ENCODE peak calls at places on chromosomes 12 and 14, in four cellular contexts. One of them, this sample, is unnamed.

GRCh38 chr14:33914676-33915516 is 36.0 kb downstream of the EGLN3 start:
- DNase-seq in HepG2: no peak
- DNase-seq in K562: peak
- DNase-seq in H1: no peak
- DNase-seq in this sample: no peak

GRCh38 chr14:32478027-32478426 is 148.9 kb downstream of the AKAP6 start:
- DNase-seq in K562: no peak
- DNase-seq in HepG2: no peak
- DNase-seq in H1: no peak
- DNase-seq in this sample: no peak

GRCh38 chr14:70857499-70857895 is 48.2 kb upstream of the MAP3K9 start:
- DNase-seq in HepG2: no peak
- DNase-seq in K562: no peak
- DNase-seq in H1: no peak
- DNase-seq in this sample: no peak

GRCh38 chr14:58331111-58331510 is 32.8 kb downstream of the ARID4A start:
- DNase-seq in HepG2: peak
- DNase-seq in H1: no peak
- DNase-seq in K562: peak
- DNase-seq in this sample: peak

GRCh38 chr12:92927055-92927435 is 2.0 kb downstream of the EEA1 start:
- DNase-seq in HepG2: peak
- DNase-seq in H1: no peak
- DNase-seq in K562: no peak
- DNase-seq in this sample: peak

GRCh38 chr14:29810657-29811056 is 117.0 kb downstream of the PRKD1 start:
- DNase-seq in H1: no peak
- DNase-seq in K562: no peak
- DNase-seq in HepG2: no peak
- DNase-seq in this sample: no peak

GRCh38 chr12:85509081-85509856 is 229.2 kb downstream of the ALX1 start:
- DNase-seq in K562: no peak
- DNase-seq in H1: no peak
- DNase-seq in HepG2: no peak
- DNase-seq in this sample: no peak

GRCh38 chr14:100664841-100665425 is 61.8 kb upstream of the DLK1 start:
- DNase-seq in K562: no peak
- DNase-seq in HepG2: no peak
- DNase-seq in H1: no peak
- DNase-seq in this sample: no peak

GRCh38 chr12:76670776-76671175 is 93.1 kb upstream of the ZDHHC17 start:
- DNase-seq in H1: no peak
- DNase-seq in HepG2: no peak
- DNase-seq in K562: no peak
- DNase-seq in this sample: no peak

GRCh38 chr12:116385486-116386217 is 108.2 kb upstream of the MED13L start:
- DNase-seq in K562: peak
- DNase-seq in H1: no peak
- DNase-seq in HepG2: peak
- DNase-seq in this sample: no peak

GRCh38 chr14:93035917-93036651 is 79.6 kb downstream of the ITPK1 start:
- DNase-seq in K562: peak
- DNase-seq in H1: no peak
- DNase-seq in HepG2: peak
- DNase-seq in this sample: no peak

GRCh38 chr14:106080922-106081321 is 554.5 kb downstream of the TMEM121 start:
- DNase-seq in K562: no peak
- DNase-seq in HepG2: no peak
- DNase-seq in H1: no peak
- DNase-seq in this sample: no peak

GRCh38 chr14:75720828-75721227 is 59.8 kb downstream of the TTLL5 start:
- DNase-seq in H1: no peak
- DNase-seq in K562: no peak
- DNase-seq in HepG2: no peak
- DNase-seq in this sample: no peak

GRCh38 chr12:122322501-122322900 is 56.2 kb upstream of the VPS33A start:
- DNase-seq in K562: no peak
- DNase-seq in H1: no peak
- DNase-seq in HepG2: no peak
- DNase-seq in this sample: no peak

GRCh38 chr14:90520326-90520725 is 123.5 kb downstream of the CALM1 start:
- DNase-seq in H1: no peak
- DNase-seq in HepG2: no peak
- DNase-seq in K562: no peak
- DNase-seq in this sample: no peak

GRCh38 chr12:1369460-1369859 is 224.9 kb downstream of the FBXL14 start:
- DNase-seq in H1: no peak
- DNase-seq in HepG2: no peak
- DNase-seq in K562: no peak
- DNase-seq in this sample: no peak

GRCh38 chr12:96985515-96986362 is 78.7 kb downstream of the NEDD1 start:
- DNase-seq in H1: no peak
- DNase-seq in HepG2: no peak
- DNase-seq in K562: peak
- DNase-seq in this sample: no peak

GRCh38 chr14:104168603-104169002 is 30.2 kb downstream of the KIF26A start:
- DNase-seq in K562: no peak
- DNase-seq in HepG2: no peak
- DNase-seq in H1: no peak
- DNase-seq in this sample: no peak

GRCh38 chr14:76539130-76539529 is 163.2 kb downstream of the ESRRB start:
- DNase-seq in HepG2: no peak
- DNase-seq in H1: no peak
- DNase-seq in K562: no peak
- DNase-seq in this sample: no peak

GRCh38 chr14:64891839-64892375 is 12.2 kb upstream of the SPTB start:
- DNase-seq in HepG2: peak
- DNase-seq in K562: peak
- DNase-seq in H1: no peak
- DNase-seq in this sample: peak

GRCh38 chr12:123022846-123023245 is 42.4 kb downstream of the ARL6IP4 start:
- DNase-seq in HepG2: no peak
- DNase-seq in K562: no peak
- DNase-seq in H1: no peak
- DNase-seq in this sample: no peak

GRCh38 chr12:12718382-12718761 is 1.2 kb downstream of the CDKN1B start:
- DNase-seq in H1: no peak
- DNase-seq in K562: no peak
- DNase-seq in HepG2: no peak
- DNase-seq in this sample: no peak

GRCh38 chr12:31890295-31891285 is 68.6 kb upstream of the RESF1 start:
- DNase-seq in HepG2: no peak
- DNase-seq in K562: no peak
- DNase-seq in H1: no peak
- DNase-seq in this sample: no peak

GRCh38 chr12:31837913-31838312 is 109.1 kb upstream of the AMN1 start:
- DNase-seq in K562: no peak
- DNase-seq in HepG2: no peak
- DNase-seq in H1: no peak
- DNase-seq in this sample: no peak

GRCh38 chr12:115035536-115036107 is 351.6 kb upstream of the TBX3 start:
- DNase-seq in HepG2: no peak
- DNase-seq in K562: no peak
- DNase-seq in H1: no peak
- DNase-seq in this sample: no peak

GRCh38 chr14:44180975-44181374 is 326.1 kb downstream of the FSCB start:
- DNase-seq in K562: no peak
- DNase-seq in HepG2: no peak
- DNase-seq in H1: no peak
- DNase-seq in this sample: no peak

GRCh38 chr12:112183141-112183581 is 57.8 kb downstream of the TRAFD1 start:
- DNase-seq in K562: no peak
- DNase-seq in H1: no peak
- DNase-seq in HepG2: no peak
- DNase-seq in this sample: peak

GRCh38 chr12:122282066-122282465 is 15.8 kb upstream of the VPS33A start:
- DNase-seq in H1: no peak
- DNase-seq in HepG2: no peak
- DNase-seq in K562: no peak
- DNase-seq in this sample: no peak

GRCh38 chr12:112881602-112882001 is 25.2 kb upstream of the OAS1 start:
- DNase-seq in K562: no peak
- DNase-seq in HepG2: no peak
- DNase-seq in H1: no peak
- DNase-seq in this sample: no peak

GRCh38 chr14:74712499-74713394 is at the start of the genes AREL1 and FCF1:
- DNase-seq in K562: peak
- DNase-seq in HepG2: peak
- DNase-seq in H1: peak
- DNase-seq in this sample: peak

GRCh38 chr14:103530390-103530789 is 1.4 kb downstream of the TRMT61A start:
- DNase-seq in K562: peak
- DNase-seq in HepG2: no peak
- DNase-seq in H1: no peak
- DNase-seq in this sample: no peak

GRCh38 chr12:109134186-109134917 is 18.0 kb downstream of the ACACB start:
- DNase-seq in K562: peak
- DNase-seq in H1: no peak
- DNase-seq in HepG2: no peak
- DNase-seq in this sample: no peak

GRCh38 chr12:12405882-12406281 is 49.0 kb downstream of the BORCS5 start:
- DNase-seq in HepG2: peak
- DNase-seq in K562: no peak
- DNase-seq in H1: no peak
- DNase-seq in this sample: no peak

GRCh38 chr12:22535038-22535437 is 9.3 kb downstream of the C2CD5 start:
- DNase-seq in H1: no peak
- DNase-seq in HepG2: no peak
- DNase-seq in K562: no peak
- DNase-seq in this sample: no peak

GRCh38 chr12:117228239-117228638 is 38.0 kb upstream of the FBXO21 start:
- DNase-seq in HepG2: no peak
- DNase-seq in K562: no peak
- DNase-seq in H1: no peak
- DNase-seq in this sample: no peak

GRCh38 chr14:94543450-94544123 is 17.7 kb upstream of the SERPINA4 start:
- DNase-seq in HepG2: peak
- DNase-seq in K562: no peak
- DNase-seq in H1: no peak
- DNase-seq in this sample: no peak
- TF ChIP-seq HDAC6 in HepG2: no peak
- TF ChIP-seq HDAC6 in K562: no peak
- TF ChIP-seq HDAC6 in H1: no peak
- TF ChIP-seq HDAC6 in this sample: no peak

GRCh38 chr12:99759467-99759866 is 111.9 kb downstream of the GARIN6 start:
- DNase-seq in HepG2: no peak
- DNase-seq in K562: no peak
- DNase-seq in H1: no peak
- DNase-seq in this sample: no peak
- TF ChIP-seq HDAC6 in HepG2: no peak
- TF ChIP-seq HDAC6 in K562: no peak
- TF ChIP-seq HDAC6 in H1: no peak
- TF ChIP-seq HDAC6 in this sample: no peak

DNA sequence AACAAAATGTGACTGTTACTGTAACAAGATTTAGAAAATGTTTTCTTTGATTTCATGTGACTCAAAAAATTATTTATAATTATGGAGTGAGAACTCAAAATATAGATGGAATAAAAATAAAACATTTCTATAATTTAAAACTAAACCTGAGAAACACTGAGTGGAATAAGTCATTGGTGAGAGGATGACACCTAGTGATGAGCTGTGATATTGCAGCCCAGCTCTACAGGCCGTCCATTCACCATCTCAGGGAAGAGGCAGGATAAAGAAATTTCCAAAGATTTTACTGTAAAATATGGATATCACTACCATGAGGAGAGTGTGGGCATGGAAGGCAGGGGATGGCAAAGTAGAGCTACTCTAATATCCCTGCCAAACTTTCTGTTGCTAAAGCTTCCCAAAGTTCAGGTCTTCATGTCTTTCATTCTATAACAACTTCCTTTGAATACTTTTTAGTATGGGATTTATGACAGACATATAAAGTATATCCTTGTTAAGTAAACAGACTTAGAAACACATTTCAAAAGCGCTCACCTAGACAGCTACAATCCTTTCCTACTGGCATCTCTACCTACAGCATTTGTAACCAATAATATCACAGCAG is 308.0 kb downstream of the ITPR2 start:
- DNase-seq in HepG2: no peak
- DNase-seq in H1: no peak
- DNase-seq in K562: peak
- DNase-seq in this sample: no peak
- TF ChIP-seq HDAC6 in HepG2: no peak
- TF ChIP-seq HDAC6 in H1: no peak
- TF ChIP-seq HDAC6 in K562: no peak
- TF ChIP-seq HDAC6 in this sample: no peak

GRCh38 chr14:23525611-23526010 is 26.0 kb downstream of the ZFHX2 start:
- DNase-seq in K562: peak
- DNase-seq in H1: no peak
- DNase-seq in HepG2: no peak
- DNase-seq in this sample: no peak
- TF ChIP-seq HDAC6 in K562: no peak
- TF ChIP-seq HDAC6 in H1: no peak
- TF ChIP-seq HDAC6 in HepG2: no peak
- TF ChIP-seq HDAC6 in this sample: no peak

DNA sequence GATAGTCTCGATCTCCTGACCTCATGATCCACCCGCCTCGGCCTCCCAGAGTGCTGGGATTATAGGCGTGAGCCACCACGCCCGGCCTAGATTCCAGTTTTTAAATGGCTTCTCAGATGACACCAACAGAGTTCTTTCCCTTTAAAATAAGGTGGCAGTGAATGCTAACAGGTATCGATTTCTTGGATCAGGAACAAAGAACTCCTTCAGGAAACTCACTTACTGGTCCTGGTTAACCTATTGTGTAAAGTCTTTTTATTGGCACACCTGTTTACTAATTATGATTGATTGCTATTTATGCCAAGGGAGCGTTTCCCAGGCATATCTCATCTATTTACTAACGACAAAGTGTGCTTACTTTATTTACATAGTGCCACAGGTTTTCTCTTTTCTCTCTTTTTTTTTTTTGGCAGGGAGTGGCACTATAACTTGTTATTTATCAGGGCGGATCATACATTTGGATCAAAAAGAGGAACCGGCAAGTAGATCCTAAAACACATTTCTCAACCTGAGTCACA is 89.7 kb downstream of the GLT1D1 start:
- DNase-seq in H1: no peak
- DNase-seq in K562: no peak
- DNase-seq in HepG2: no peak
- DNase-seq in this sample: no peak
- TF ChIP-seq HDAC6 in H1: no peak
- TF ChIP-seq HDAC6 in K562: no peak
- TF ChIP-seq HDAC6 in HepG2: no peak
- TF ChIP-seq HDAC6 in this sample: no peak

GRCh38 chr12:125403145-125403789 is 338.0 kb downstream of the AACS start:
- DNase-seq in K562: peak
- DNase-seq in H1: peak
- DNase-seq in HepG2: peak
- DNase-seq in this sample: no peak
- TF ChIP-seq HDAC6 in K562: no peak
- TF ChIP-seq HDAC6 in H1: no peak
- TF ChIP-seq HDAC6 in HepG2: no peak
- TF ChIP-seq HDAC6 in this sample: no peak

This sample was measured in GM12878.